ENCODE peak calls at places on chromosome 1, in nine cellular contexts. N, T, P, L, X, A, Q, V and B are unnamed samples.

GRCh38 chr1:117096871-117097842 is 24.4 kb downstream of the TRIM45 start:
- DNase-seq in V (peak), Q (no peak), P (no peak), X (no peak), T (no peak), A (no peak), L (no peak), N (no peak), B (no peak)

GRCh38 chr1:208434008-208434407 is 189.8 kb upstream of the PLXNA2 start:
- DNase-seq in V (no peak), Q (no peak), X (no peak), P (no peak), T (no peak), N (no peak), L (no peak), A (no peak), B (no peak)

GRCh38 chr1:114122891-114123621 is 30.6 kb downstream of the SYT6 start:
- DNase-seq in P (no peak), V (no peak), Q (peak), L (peak), X (no peak), T (peak), N (no peak), A (no peak), B (no peak)

GRCh38 chr1:192543445-192543844 is 32.1 kb upstream of the RGS1 start:
- DNase-seq in T (no peak), N (no peak), L (no peak), V (no peak), P (no peak), X (no peak), Q (no peak), A (no peak), B (no peak)

GRCh38 chr1:173193639-173194038 is 13.5 kb downstream of the TNFSF4 start:
- DNase-seq in T (no peak), V (peak), P (no peak), Q (no peak), A (no peak), L (no peak), N (no peak), X (no peak), B (no peak)

GRCh38 chr1:19647643-19648042 is 3.5 kb downstream of the NBL1 start:
- DNase-seq in V (no peak), N (peak), Q (no peak), A (no peak), X (no peak), L (no peak), T (no peak), P (no peak), B (no peak)

GRCh38 chr1:19621274-19621950 is 22.7 kb upstream of the NBL1 start:
- DNase-seq in A (no peak), Q (no peak), X (no peak), V (no peak), L (no peak), N (no peak), P (no peak), T (no peak), B (no peak)

GRCh38 chr1:115977481-115978258 is 1.4 kb downstream of the SLC22A15 start:
- DNase-seq in T (peak), A (no peak), V (peak), Q (peak), P (no peak), X (no peak), N (no peak), L (no peak), B (peak)

GRCh38 chr1:89407355-89407754 is 43.5 kb downstream of the GBP6 start:
- DNase-seq in T (peak), L (no peak), N (no peak), P (no peak), Q (no peak), V (peak), X (no peak), A (no peak), B (no peak)